ENCODE peak calls at places on chromosome 9, in ten cellular contexts. One of them, this sample, is unnamed.

GRCh38 chr9:79812099-79812498 is 240.3 kb downstream of the TLE4 start:
- DNase-seq in heart left ventricle: no peak
- DNase-seq in activated T-cell treated with anti-CD3 and anti-CD28 coated beads for 1 hour: no peak
- DNase-seq in HuH-7.5: no peak
- DNase-seq in NCI-H1105: no peak
- DNase-seq in prostate gland: no peak
- DNase-seq in MG63: peak; percentile 14
- DNase-seq in stromal cell of bone marrow: peak; percentile 10
- DNase-seq in mucosa of gallbladder: no peak
- DNase-seq in GM06990: peak; percentile 2
- DNase-seq in this sample: no peak

GRCh38 chr9:469672-470040 is 255.0 kb downstream of the DOCK8 start:
- DNase-seq in heart left ventricle: peak; percentile 25
- DNase-seq in activated T-cell treated with anti-CD3 and anti-CD28 coated beads for 1 hour: peak; percentile 9
- DNase-seq in HuH-7.5: no peak
- DNase-seq in NCI-H1105: peak; percentile 83
- DNase-seq in prostate gland: peak; percentile 17
- DNase-seq in MG63: no peak
- DNase-seq in stromal cell of bone marrow: no peak
- DNase-seq in mucosa of gallbladder: no peak
- DNase-seq in GM06990: no peak
- DNase-seq in this sample: no peak

GRCh38 chr9:86756576-86757381 is 190.5 kb downstream of the GAS1 start:
- DNase-seq in heart left ventricle: no peak
- DNase-seq in activated T-cell treated with anti-CD3 and anti-CD28 coated beads for 1 hour: no peak
- DNase-seq in HuH-7.5: no peak
- DNase-seq in NCI-H1105: no peak
- DNase-seq in prostate gland: no peak
- DNase-seq in MG63: no peak
- DNase-seq in stromal cell of bone marrow: no peak
- DNase-seq in mucosa of gallbladder: no peak
- DNase-seq in GM06990: no peak
- DNase-seq in this sample: no peak

GRCh38 chr9:5186416-5187169 is 1.2 kb upstream of the INSL6 start:
- DNase-seq in heart left ventricle: peak; percentile 29
- DNase-seq in activated T-cell treated with anti-CD3 and anti-CD28 coated beads for 1 hour: peak; percentile 42
- DNase-seq in HuH-7.5: peak; percentile 29
- DNase-seq in NCI-H1105: peak; percentile 67
- DNase-seq in prostate gland: peak; percentile 57
- DNase-seq in MG63: peak; percentile 2
- DNase-seq in stromal cell of bone marrow: peak; percentile 26
- DNase-seq in mucosa of gallbladder: peak; percentile 58
- DNase-seq in GM06990: no peak
- DNase-seq in this sample: peak; percentile 65

GRCh38 chr9:38405841-38406240 is 13.3 kb downstream of the ALDH1B1 start:
- DNase-seq in heart left ventricle: no peak
- DNase-seq in activated T-cell treated with anti-CD3 and anti-CD28 coated beads for 1 hour: no peak
- DNase-seq in HuH-7.5: no peak
- DNase-seq in NCI-H1105: no peak
- DNase-seq in prostate gland: no peak
- DNase-seq in MG63: no peak
- DNase-seq in stromal cell of bone marrow: no peak
- DNase-seq in mucosa of gallbladder: no peak
- DNase-seq in GM06990: no peak
- DNase-seq in this sample: no peak

GRCh38 chr9:16721972-16722371 is 148.5 kb downstream of the BNC2 start:
- DNase-seq in heart left ventricle: no peak
- DNase-seq in activated T-cell treated with anti-CD3 and anti-CD28 coated beads for 1 hour: no peak
- DNase-seq in HuH-7.5: no peak
- DNase-seq in NCI-H1105: no peak
- DNase-seq in prostate gland: peak; percentile 14
- DNase-seq in MG63: peak; percentile 76
- DNase-seq in stromal cell of bone marrow: peak; percentile 67
- DNase-seq in mucosa of gallbladder: peak; percentile 52
- DNase-seq in GM06990: no peak
- DNase-seq in this sample: no peak

GRCh38 chr9:131732636-131733340 is 7.1 kb downstream of the RAPGEF1 start:
- DNase-seq in heart left ventricle: no peak
- DNase-seq in activated T-cell treated with anti-CD3 and anti-CD28 coated beads for 1 hour: no peak
- DNase-seq in HuH-7.5: no peak
- DNase-seq in NCI-H1105: no peak
- DNase-seq in prostate gland: no peak
- DNase-seq in MG63: no peak
- DNase-seq in stromal cell of bone marrow: no peak
- DNase-seq in mucosa of gallbladder: no peak
- DNase-seq in GM06990: no peak
- DNase-seq in this sample: no peak

GRCh38 chr9:116087246-116087645 is 66.3 kb upstream of the PAPPA start:
- DNase-seq in heart left ventricle: peak; percentile 25
- DNase-seq in activated T-cell treated with anti-CD3 and anti-CD28 coated beads for 1 hour: no peak
- DNase-seq in HuH-7.5: no peak
- DNase-seq in NCI-H1105: peak; percentile 24
- DNase-seq in prostate gland: peak; percentile 21
- DNase-seq in MG63: peak; percentile 10
- DNase-seq in stromal cell of bone marrow: peak; percentile 69
- DNase-seq in mucosa of gallbladder: peak; percentile 13
- DNase-seq in GM06990: no peak
- DNase-seq in this sample: peak; percentile 71

GRCh38 chr9:114386361-114386885 is 1.4 kb downstream of the AKNA start:
- DNase-seq in heart left ventricle: no peak
- DNase-seq in activated T-cell treated with anti-CD3 and anti-CD28 coated beads for 1 hour: no peak
- DNase-seq in HuH-7.5: no peak
- DNase-seq in NCI-H1105: no peak
- DNase-seq in prostate gland: no peak
- DNase-seq in MG63: no peak
- DNase-seq in stromal cell of bone marrow: no peak
- DNase-seq in mucosa of gallbladder: no peak
- DNase-seq in GM06990: peak; percentile 43
- DNase-seq in this sample: no peak

GRCh38 chr9:2984481-2984880 is 140.6 kb upstream of the PUM3 start:
- DNase-seq in heart left ventricle: no peak
- DNase-seq in activated T-cell treated with anti-CD3 and anti-CD28 coated beads for 1 hour: no peak
- DNase-seq in HuH-7.5: no peak
- DNase-seq in NCI-H1105: no peak
- DNase-seq in prostate gland: no peak
- DNase-seq in MG63: no peak
- DNase-seq in stromal cell of bone marrow: no peak
- DNase-seq in mucosa of gallbladder: no peak
- DNase-seq in GM06990: no peak
- DNase-seq in this sample: no peak

GRCh38 chr9:74803366-74804017 is 84.2 kb downstream of the TRPM6 start:
- DNase-seq in heart left ventricle: no peak
- DNase-seq in activated T-cell treated with anti-CD3 and anti-CD28 coated beads for 1 hour: no peak
- DNase-seq in HuH-7.5: no peak
- DNase-seq in NCI-H1105: no peak
- DNase-seq in prostate gland: no peak
- DNase-seq in MG63: no peak
- DNase-seq in stromal cell of bone marrow: no peak
- DNase-seq in mucosa of gallbladder: no peak
- DNase-seq in GM06990: no peak
- DNase-seq in this sample: peak; percentile 80

GRCh38 chr9:121192959-121193645 is 8.6 kb downstream of the RAB14 start:
- DNase-seq in heart left ventricle: no peak
- DNase-seq in activated T-cell treated with anti-CD3 and anti-CD28 coated beads for 1 hour: no peak
- DNase-seq in HuH-7.5: no peak
- DNase-seq in NCI-H1105: no peak
- DNase-seq in prostate gland: no peak
- DNase-seq in MG63: no peak
- DNase-seq in stromal cell of bone marrow: no peak
- DNase-seq in mucosa of gallbladder: no peak
- DNase-seq in GM06990: no peak
- DNase-seq in this sample: no peak

GRCh38 chr9:136960938-136961275 is 8.8 kb downstream of the LCN12 start:
- DNase-seq in heart left ventricle: no peak
- DNase-seq in activated T-cell treated with anti-CD3 and anti-CD28 coated beads for 1 hour: no peak
- DNase-seq in HuH-7.5: no peak
- DNase-seq in NCI-H1105: no peak
- DNase-seq in prostate gland: no peak
- DNase-seq in MG63: no peak
- DNase-seq in stromal cell of bone marrow: no peak
- DNase-seq in mucosa of gallbladder: no peak
- DNase-seq in GM06990: no peak
- DNase-seq in this sample: no peak

This sample was measured in A549.